ENCODE peak calls at places on chromosomes 6 and 20, in seven cellular contexts. One of them, this sample, is unnamed. For H3K9me3, the result is how much of the 10 kb centered on the place peaks cover.

GRCh38 chr6:83231146-83231545 is 38.0 kb downstream of the RWDD2A start:
- DNase-seq in astrocyte: peak
- DNase-seq in GM23248: peak
- DNase-seq in prostate gland: no peak
- DNase-seq in A673: no peak
- DNase-seq in heart right ventricle: no peak
- DNase-seq in sigmoid colon: no peak
- DNase-seq in this sample: no peak

GRCh38 chr6:136607932-136608772 is 57.9 kb upstream of the MAP7 start:
- DNase-seq in astrocyte: peak
- DNase-seq in prostate gland: peak
- DNase-seq in sigmoid colon: no peak
- DNase-seq in heart right ventricle: peak
- DNase-seq in GM23248: peak
- DNase-seq in A673: peak
- DNase-seq in this sample: peak

GRCh38 chr6:21582651-21583050 is 10.9 kb upstream of the SOX4 start:
- DNase-seq in astrocyte: no peak
- DNase-seq in sigmoid colon: no peak
- DNase-seq in prostate gland: no peak
- DNase-seq in heart right ventricle: no peak
- DNase-seq in A673: no peak
- DNase-seq in GM23248: peak
- DNase-seq in this sample: no peak

GRCh38 chr6:154653853-154654252 is 79.4 kb upstream of the SCAF8 start:
- DNase-seq in astrocyte: peak
- DNase-seq in sigmoid colon: no peak
- DNase-seq in GM23248: peak
- DNase-seq in heart right ventricle: peak
- DNase-seq in prostate gland: no peak
- DNase-seq in A673: no peak
- DNase-seq in this sample: no peak

GRCh38 chr6:33419580-33420492 is at the start of gene SYNGAP1:
- DNase-seq in prostate gland: no peak
- DNase-seq in astrocyte: peak
- DNase-seq in A673: peak
- DNase-seq in GM23248: peak
- DNase-seq in heart right ventricle: peak
- DNase-seq in sigmoid colon: peak
- DNase-seq in this sample: no peak

GRCh38 chr6:12270551-12271228 is 19.5 kb upstream of the EDN1 start:
- DNase-seq in heart right ventricle: no peak
- DNase-seq in GM23248: no peak
- DNase-seq in A673: no peak
- DNase-seq in sigmoid colon: no peak
- DNase-seq in prostate gland: no peak
- DNase-seq in astrocyte: no peak
- DNase-seq in this sample: no peak

GRCh38 chr6:15313367-15313766 is 67.5 kb downstream of the JARID2 start:
- DNase-seq in sigmoid colon: no peak
- DNase-seq in astrocyte: no peak
- DNase-seq in GM23248: peak
- DNase-seq in A673: peak
- DNase-seq in heart right ventricle: peak
- DNase-seq in prostate gland: peak
- DNase-seq in this sample: peak

GRCh38 chr6:33375143-33375649 is 16.4 kb upstream of the KIFC1 start:
- DNase-seq in heart right ventricle: peak
- DNase-seq in prostate gland: peak
- DNase-seq in GM23248: peak
- DNase-seq in sigmoid colon: peak
- DNase-seq in A673: peak
- DNase-seq in astrocyte: peak
- DNase-seq in this sample: peak

GRCh38 chr6:109491207-109491938 is 8.4 kb upstream of the ZBTB24 start:
- DNase-seq in sigmoid colon: no peak
- DNase-seq in A673: no peak
- DNase-seq in astrocyte: peak
- DNase-seq in prostate gland: no peak
- DNase-seq in GM23248: peak
- DNase-seq in heart right ventricle: no peak
- DNase-seq in this sample: no peak

GRCh38 chr6:47690209-47690608 is 8.2 kb upstream of the ADGRF4 start:
- DNase-seq in heart right ventricle: no peak
- DNase-seq in prostate gland: no peak
- DNase-seq in GM23248: no peak
- DNase-seq in sigmoid colon: no peak
- DNase-seq in astrocyte: no peak
- DNase-seq in A673: no peak
- DNase-seq in this sample: no peak

GRCh38 chr6:144568241-144568640 is 283.1 kb downstream of the UTRN start:
- DNase-seq in A673: no peak
- DNase-seq in prostate gland: no peak
- DNase-seq in astrocyte: peak
- DNase-seq in sigmoid colon: no peak
- DNase-seq in heart right ventricle: no peak
- DNase-seq in GM23248: no peak
- DNase-seq in this sample: no peak

GRCh38 chr20:63119451-63120285 is 96.3 kb downstream of the YTHDF1 start:
- DNase-seq in A673: no peak
- DNase-seq in prostate gland: no peak
- DNase-seq in heart right ventricle: no peak
- DNase-seq in sigmoid colon: no peak
- DNase-seq in GM23248: no peak
- DNase-seq in astrocyte: no peak
- DNase-seq in this sample: no peak

GRCh38 chr6:155093430-155093829 is 98.3 kb downstream of the TIAM2 start:
- DNase-seq in A673: no peak
- DNase-seq in heart right ventricle: no peak
- DNase-seq in prostate gland: no peak
- DNase-seq in sigmoid colon: no peak
- DNase-seq in GM23248: no peak
- DNase-seq in astrocyte: no peak
- DNase-seq in this sample: no peak

GRCh38 chr6:130473886-130474285 is 108.1 kb downstream of the TMEM200A start:
- DNase-seq in heart right ventricle: no peak
- DNase-seq in prostate gland: no peak
- DNase-seq in GM23248: peak
- DNase-seq in A673: no peak
- DNase-seq in sigmoid colon: no peak
- DNase-seq in astrocyte: peak
- DNase-seq in this sample: no peak

GRCh38 chr20:1320902-1321653 is 7.9 kb downstream of the SDCBP2 start:
- DNase-seq in astrocyte: no peak
- DNase-seq in GM23248: no peak
- DNase-seq in A673: no peak
- DNase-seq in heart right ventricle: no peak
- DNase-seq in prostate gland: no peak
- DNase-seq in sigmoid colon: no peak
- DNase-seq in this sample: no peak

GRCh38 chr6:35048631-35049083 is 92.5 kb downstream of the TCP11 start:
- DNase-seq in A673: no peak
- DNase-seq in GM23248: peak
- DNase-seq in heart right ventricle: peak
- DNase-seq in prostate gland: no peak
- DNase-seq in astrocyte: peak
- DNase-seq in sigmoid colon: peak
- DNase-seq in this sample: peak

DNA sequence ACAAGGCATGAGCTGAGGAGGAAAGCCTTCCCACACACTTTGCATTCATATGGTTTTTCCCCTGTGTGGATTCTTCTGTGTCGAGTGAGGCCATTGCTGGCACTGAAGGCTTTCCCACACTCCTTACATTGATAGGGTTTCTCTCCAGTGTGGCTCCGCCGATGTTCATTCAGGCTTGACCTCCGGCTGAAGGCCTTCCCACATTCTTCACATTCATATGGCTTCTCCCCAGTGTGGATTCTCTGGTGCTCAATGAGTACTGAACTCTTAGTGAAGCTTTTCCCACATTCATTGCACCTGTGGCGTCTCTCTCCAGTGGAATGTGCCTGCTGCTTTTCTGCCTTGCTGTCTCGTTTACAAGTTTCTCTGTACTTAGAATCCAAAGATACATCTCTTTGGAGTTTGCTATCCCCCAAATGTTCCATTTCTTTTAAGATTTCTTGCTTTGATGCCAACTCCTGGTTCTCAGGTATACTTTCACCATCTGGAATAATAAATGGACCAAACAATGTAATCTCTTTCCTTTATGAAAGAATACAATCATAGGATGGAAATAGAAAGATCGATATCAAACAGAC is 9.5 kb downstream of the ZSCAN31 start:
- DNase-seq in A673: no peak
- DNase-seq in prostate gland: no peak
- DNase-seq in sigmoid colon: no peak
- DNase-seq in heart right ventricle: no peak
- DNase-seq in GM23248: no peak
- DNase-seq in astrocyte: no peak
- DNase-seq in this sample: no peak
- H3K9me3 ChIP-seq in A673: under half
- H3K9me3 ChIP-seq in prostate gland: under half
- H3K9me3 ChIP-seq in sigmoid colon: under half
- H3K9me3 ChIP-seq in heart right ventricle: under half
- H3K9me3 ChIP-seq in GM23248: under half
- H3K9me3 ChIP-seq in astrocyte: under half
- H3K9me3 ChIP-seq in this sample: under half

GRCh38 chr20:51545515-51545914 is 3.0 kb upstream of the NFATC2 start:
- DNase-seq in sigmoid colon: no peak
- DNase-seq in astrocyte: no peak
- DNase-seq in heart right ventricle: no peak
- DNase-seq in GM23248: no peak
- DNase-seq in A673: no peak
- DNase-seq in prostate gland: no peak
- DNase-seq in this sample: no peak

GRCh38 chr20:51542894-51543788 is 622 bp upstream of the NFATC2 start:
- DNase-seq in astrocyte: no peak
- DNase-seq in GM23248: no peak
- DNase-seq in sigmoid colon: no peak
- DNase-seq in A673: no peak
- DNase-seq in heart right ventricle: no peak
- DNase-seq in prostate gland: no peak
- DNase-seq in this sample: no peak

GRCh38 chr20:51540585-51540984 is 1.9 kb downstream of the NFATC2 start:
- DNase-seq in astrocyte: no peak
- DNase-seq in sigmoid colon: no peak
- DNase-seq in GM23248: no peak
- DNase-seq in A673: no peak
- DNase-seq in prostate gland: no peak
- DNase-seq in heart right ventricle: no peak
- DNase-seq in this sample: no peak

GRCh38 chr20:51541189-51542032 is 1.1 kb downstream of the NFATC2 start:
- DNase-seq in astrocyte: peak
- DNase-seq in A673: peak
- DNase-seq in sigmoid colon: peak
- DNase-seq in prostate gland: peak
- DNase-seq in GM23248: peak
- DNase-seq in heart right ventricle: peak
- DNase-seq in this sample: no peak

DNA sequence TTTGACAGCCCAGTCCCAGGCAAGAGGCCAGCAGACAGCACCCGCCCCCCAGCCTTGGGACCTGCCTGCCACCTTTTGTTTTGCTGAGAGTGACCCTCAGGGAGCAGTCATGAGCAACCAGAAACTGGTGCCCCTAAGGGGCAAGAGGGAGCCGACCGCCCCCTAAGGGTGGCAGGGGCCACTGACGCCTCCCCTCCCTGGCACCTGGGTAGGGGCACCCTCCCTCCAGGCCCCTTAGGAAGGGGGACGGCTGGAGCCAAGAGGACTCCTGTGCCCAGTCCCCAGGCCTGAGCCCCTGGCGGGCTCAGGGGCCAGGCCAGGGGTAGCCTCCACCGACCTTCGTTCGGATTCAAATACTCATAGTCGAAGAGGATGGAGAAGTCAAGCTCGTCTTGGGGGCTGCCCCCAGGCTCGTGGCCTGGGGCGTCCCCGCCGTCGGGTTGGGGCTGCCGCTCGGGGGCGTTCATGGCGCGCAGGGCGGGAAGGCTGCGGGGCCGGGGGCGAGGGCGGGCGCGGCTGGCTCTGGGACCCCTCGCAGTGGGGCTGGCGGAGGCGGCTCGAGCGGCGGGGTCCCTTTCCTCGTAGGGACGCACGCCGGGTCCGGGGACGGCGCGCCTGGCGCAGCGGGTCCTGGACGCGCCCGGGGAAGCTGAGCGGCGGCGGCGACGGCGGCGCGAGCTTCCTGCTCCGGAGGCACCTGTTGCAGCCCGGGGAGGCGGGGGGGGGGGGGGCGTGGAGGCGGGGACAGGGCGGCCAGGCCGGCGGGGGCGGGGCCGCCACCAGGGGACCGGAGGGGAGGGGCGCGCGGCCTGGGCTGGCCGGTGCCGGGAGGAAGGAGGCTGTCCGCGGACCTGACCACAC is at the start of gene NFATC2:
- DNase-seq in prostate gland: no peak
- DNase-seq in GM23248: no peak
- DNase-seq in sigmoid colon: no peak
- DNase-seq in heart right ventricle: peak
- DNase-seq in A673: no peak
- DNase-seq in astrocyte: no peak
- DNase-seq in this sample: no peak
- H3K27ac ChIP-seq in prostate gland: peak
- H3K27ac ChIP-seq in GM23248: no peak
- H3K27ac ChIP-seq in sigmoid colon: peak
- H3K27ac ChIP-seq in heart right ventricle: peak
- H3K27ac ChIP-seq in A673: no peak
- H3K27ac ChIP-seq in astrocyte: no peak
- H3K27ac ChIP-seq in this sample: no peak

GRCh38 chr6:160596433-160596832 is 67.6 kb downstream of the LPA start:
- DNase-seq in astrocyte: no peak
- DNase-seq in A673: no peak
- DNase-seq in heart right ventricle: no peak
- DNase-seq in GM23248: no peak
- DNase-seq in sigmoid colon: no peak
- DNase-seq in prostate gland: no peak
- DNase-seq in this sample: no peak
- H3K9me3 ChIP-seq in astrocyte: under half
- H3K9me3 ChIP-seq in A673: under half
- H3K9me3 ChIP-seq in heart right ventricle: under half
- H3K9me3 ChIP-seq in GM23248: under half
- H3K9me3 ChIP-seq in sigmoid colon: under half
- H3K9me3 ChIP-seq in prostate gland: under half
- H3K9me3 ChIP-seq in this sample: under half

DNA sequence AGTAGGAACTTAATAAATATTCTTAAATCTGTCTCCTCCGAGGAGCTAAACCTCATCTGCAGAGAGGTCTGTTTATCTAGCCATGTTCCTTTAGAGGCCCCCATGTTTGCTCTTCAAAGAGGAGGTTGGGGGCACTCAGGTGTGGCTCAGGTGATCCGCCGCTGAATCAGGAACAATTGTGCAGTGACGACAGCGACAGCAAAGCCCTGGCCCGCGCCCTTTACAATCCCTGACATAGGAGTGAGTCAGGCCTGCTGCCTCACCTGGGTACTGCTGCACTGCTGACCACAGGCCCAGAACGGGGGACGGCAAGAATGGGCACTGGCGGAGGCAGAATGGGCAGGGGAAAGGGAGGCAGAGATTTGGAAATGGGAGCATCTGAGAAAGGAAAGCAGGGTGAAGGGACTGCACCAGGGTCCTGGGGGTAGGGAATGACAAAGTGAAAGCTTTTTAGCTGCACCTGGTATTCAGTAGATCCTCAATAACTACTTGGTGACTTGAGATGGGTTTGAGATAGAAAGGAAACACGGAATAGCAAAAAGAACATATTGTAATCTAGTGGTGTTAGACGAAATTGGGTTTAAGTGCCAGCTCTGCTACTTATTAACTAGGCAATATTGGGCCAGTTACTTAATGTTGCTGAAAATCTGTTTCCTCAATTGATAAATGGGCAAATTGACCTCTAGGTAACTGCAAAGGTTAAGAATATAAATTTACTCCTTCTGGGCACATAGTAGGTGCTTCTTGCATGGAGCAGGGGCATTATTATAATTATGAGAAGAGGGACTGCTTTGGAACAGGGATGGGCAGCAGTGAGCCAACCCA is 5.4 kb upstream of the IER3 start:
- DNase-seq in A673: no peak
- DNase-seq in prostate gland: no peak
- DNase-seq in GM23248: no peak
- DNase-seq in astrocyte: no peak
- DNase-seq in sigmoid colon: no peak
- DNase-seq in heart right ventricle: no peak
- DNase-seq in this sample: no peak
- H3K27ac ChIP-seq in A673: no peak
- H3K27ac ChIP-seq in prostate gland: peak
- H3K27ac ChIP-seq in GM23248: peak
- H3K27ac ChIP-seq in astrocyte: peak
- H3K27ac ChIP-seq in sigmoid colon: peak
- H3K27ac ChIP-seq in heart right ventricle: peak
- H3K27ac ChIP-seq in this sample: no peak

This sample was measured in SK-N-MC.